ENCODE peak calls at places on chromosomes 6 and 20, in four cellular contexts. H is K562, P is HepG2, G is GM12878. N is an unnamed sample.

GRCh38 chr6:13406051-13406477 is 77.7 kb upstream of the TBC1D7 start:
- DNase-seq in H (no peak), P (peak), G (no peak), N (no peak)

GRCh38 chr20:62120990-62121775 is 1.1 kb upstream of the LSM14B start:
- DNase-seq in H (no peak), P (no peak), G (no peak), N (no peak)

GRCh38 chr20:20463933-20464374 is 96.0 kb downstream of the INSM1 start:
- DNase-seq in H (no peak), P (no peak), G (peak), N (no peak)

GRCh38 chr6:131368077-131368911 is 204.7 kb upstream of the ARG1 start:
- DNase-seq in H (no peak), P (no peak), G (peak), N (no peak)

GRCh38 chr6:38773338-38773737 is 58.2 kb downstream of the DNAH8 start:
- DNase-seq in H (peak), P (peak), G (no peak), N (peak)

GRCh38 chr6:19715166-19715558 is 122.0 kb upstream of the ID4 start:
- DNase-seq in H (no peak), P (no peak), G (no peak), N (no peak)

GRCh38 chr6:119467478-119468081 is 118.0 kb upstream of the MAN1A1 start:
- DNase-seq in H (no peak), P (no peak), G (no peak), N (no peak)

GRCh38 chr6:10584607-10585006 is 63.5 kb downstream of the GCNT2 start:
- DNase-seq in H (no peak), P (no peak), G (no peak), N (no peak)

GRCh38 chr20:54148947-54149764 is 24.6 kb downstream of the CYP24A1 start:
- DNase-seq in H (no peak), P (peak), G (no peak), N (no peak)

GRCh38 chr6:69246983-69247382 is 549.8 kb downstream of the LMBRD1 start:
- DNase-seq in H (no peak), P (no peak), G (no peak), N (no peak)

GRCh38 chr20:50405235-50405914 is 104.8 kb upstream of the PTPN1 start:
- DNase-seq in H (no peak), P (peak), G (no peak), N (no peak)

GRCh38 chr6:136318676-136319075 is 29.0 kb upstream of the BCLAF1 start:
- DNase-seq in H (no peak), P (no peak), G (no peak), N (no peak)

GRCh38 chr6:11418290-11418905 is 119.2 kb upstream of the TMEM170B start:
- DNase-seq in H (no peak), P (no peak), G (no peak), N (no peak)

GRCh38 chr6:38579010-38579628 is 60.6 kb downstream of the BTBD9 start:
- DNase-seq in H (peak), P (no peak), G (no peak), N (no peak)

DNA sequence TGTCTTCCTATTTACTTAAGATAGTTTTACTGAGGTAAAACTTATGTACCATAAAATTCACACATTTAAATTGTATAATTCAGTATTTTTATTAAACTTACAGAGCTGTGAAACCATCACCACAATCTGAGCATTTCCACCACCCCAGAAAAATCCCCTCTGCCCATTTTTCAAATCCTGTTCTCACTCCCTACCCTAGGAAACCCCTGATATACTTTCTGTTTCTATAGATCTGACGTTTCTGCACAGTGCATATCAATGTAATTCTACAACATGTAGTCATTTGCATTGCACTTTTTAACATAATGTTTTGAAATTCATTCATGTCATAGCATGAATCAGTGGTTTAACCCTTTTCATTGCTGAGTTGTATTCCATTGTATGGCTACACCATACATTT is 96.7 kb upstream of the OPRM1 start:
- DNase-seq in H (no peak), P (no peak), G (no peak), N (no peak)
- TF ChIP-seq TARDBP in H (no peak), P (no peak), G (no peak), N (no peak)

DNA sequence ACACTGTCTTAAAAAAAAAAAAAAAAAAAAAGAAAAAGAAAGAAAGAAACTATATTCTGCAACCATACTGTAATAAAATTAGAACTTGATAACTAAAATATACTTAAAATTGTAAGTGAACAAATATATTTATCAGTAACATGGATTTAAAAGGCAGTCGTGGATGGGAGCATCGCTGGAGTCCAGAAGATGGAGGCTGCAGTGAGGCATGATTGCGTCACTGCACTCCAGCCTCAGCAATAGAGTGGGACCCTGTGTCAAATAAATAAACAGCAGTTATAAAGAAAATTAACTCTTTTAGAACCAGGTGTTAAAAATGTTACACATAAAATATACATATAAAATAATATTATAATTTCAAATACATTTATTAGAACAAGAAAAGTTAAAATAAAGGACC is 8.7 kb downstream of the PSMB9 start:
- DNase-seq in H (no peak), P (no peak), G (no peak), N (no peak)
- TF ChIP-seq BHLHE40 in H (no peak), P (no peak), G (no peak), N (no peak)

GRCh38 chr6:79042799-79043126 is 35.3 kb downstream of the PHIP start:
- DNase-seq in H (no peak), P (no peak), G (no peak), N (no peak)

GRCh38 chr6:79047072-79047471 is 31.0 kb downstream of the PHIP start:
- DNase-seq in H (no peak), P (no peak), G (no peak), N (no peak)

GRCh38 chr6:79045966-79046365 is 32.1 kb downstream of the PHIP start:
- DNase-seq in H (no peak), P (no peak), G (no peak), N (no peak)

GRCh38 chr6:79048611-79049010 is 29.4 kb downstream of the PHIP start:
- DNase-seq in H (peak), P (peak), G (no peak), N (peak)
- TF ChIP-seq TARDBP in H (no peak), P (no peak), G (no peak), N (no peak)

DNA sequence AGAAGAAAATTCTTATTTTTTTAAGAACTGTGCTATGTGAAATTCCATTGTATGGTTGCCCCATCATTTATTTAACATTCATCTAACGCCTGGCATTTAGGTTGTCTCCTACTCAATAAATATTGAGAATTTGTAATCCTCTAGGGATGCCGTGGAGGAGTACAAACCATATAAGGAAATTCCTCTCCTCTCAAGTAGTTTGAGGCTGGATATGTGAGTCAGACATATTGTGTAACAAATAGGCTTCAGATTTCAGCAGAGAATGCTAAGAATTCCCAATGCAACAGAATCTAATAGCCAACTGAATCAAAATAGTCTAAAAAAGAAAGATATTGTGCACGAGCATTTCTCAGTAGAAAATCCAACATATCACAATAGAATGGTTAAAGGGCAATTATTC is 174.7 kb downstream of the OTOR start:
- DNase-seq in H (no peak), P (no peak), G (no peak), N (no peak)
- TF ChIP-seq BHLHE40 in H (no peak), P (no peak), G (no peak), N (no peak)

GRCh38 chr6:3318821-3319540 is 60.2 kb downstream of the PSMG4 start:
- DNase-seq in H (no peak), P (no peak), G (no peak), N (no peak)

GRCh38 chr6:3319801-3320200 is 61.1 kb downstream of the PSMG4 start:
- DNase-seq in H (no peak), P (no peak), G (no peak), N (no peak)

GRCh38 chr6:3317741-3318211 is 59.0 kb downstream of the PSMG4 start:
- DNase-seq in H (no peak), P (no peak), G (no peak), N (no peak)

GRCh38 chr6:3316818-3317217 is 58.1 kb downstream of the PSMG4 start:
- DNase-seq in H (no peak), P (no peak), G (no peak), N (no peak)

DNA sequence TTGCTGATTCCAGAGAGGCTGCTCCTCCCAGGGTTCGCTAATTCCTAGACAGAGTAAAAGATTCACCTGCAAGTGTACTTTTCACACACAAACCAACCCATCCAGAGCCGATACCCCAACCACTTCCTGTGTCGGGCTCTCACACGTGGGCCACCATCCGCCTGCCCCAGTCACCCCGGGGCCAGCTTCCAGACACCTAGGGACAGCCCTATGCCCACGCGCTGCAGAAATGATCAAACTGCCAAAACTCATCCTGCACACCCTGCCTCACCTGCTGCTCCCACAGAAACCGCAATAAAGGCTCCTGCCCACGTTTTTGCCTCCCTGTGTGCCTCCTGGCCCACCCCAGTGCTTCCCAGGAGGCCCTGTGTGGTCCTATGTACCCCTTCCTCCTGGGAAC is 59.5 kb downstream of the PSMG4 start:
- DNase-seq in H (no peak), P (no peak), G (no peak), N (no peak)
- TF ChIP-seq TARDBP in H (no peak), P (no peak), G (no peak), N (no peak)

DNA sequence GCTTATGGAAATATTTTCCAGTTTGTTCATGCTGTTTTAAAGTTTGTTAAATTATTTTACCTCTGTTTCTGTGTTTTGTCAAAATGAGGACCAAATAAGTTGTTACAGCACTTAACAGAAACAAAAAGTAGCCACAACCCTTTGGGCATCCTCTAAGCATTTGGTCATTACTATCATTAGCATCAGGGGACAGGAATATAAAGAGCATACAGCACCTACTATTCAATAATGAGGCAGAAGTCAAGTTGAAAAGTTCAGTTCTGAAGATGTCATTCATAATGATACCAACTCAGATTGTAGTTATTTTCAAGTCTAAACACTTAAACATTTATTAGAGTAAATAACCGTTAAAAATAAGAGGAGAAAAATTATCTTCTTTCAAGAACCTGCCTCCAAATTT is 862.3 kb upstream of the FLRT3 start:
- DNase-seq in H (no peak), P (no peak), G (no peak), N (no peak)
- TF ChIP-seq BHLHE40 in H (no peak), P (no peak), G (no peak), N (no peak)

GRCh38 chr6:71279740-71280139 is 8.9 kb upstream of the OGFRL1 start:
- DNase-seq in H (no peak), P (no peak), G (no peak), N (no peak)
- TF ChIP-seq TARDBP in H (no peak), P (no peak), G (no peak), N (no peak)